ENCODE peak calls at places on chromosomes 12 and 14, in five cellular contexts. C is CD8-positive, alpha-beta T cell; K is fibroblast of lung; P is HepG2; O is GM10248. Y is an unnamed sample.

GRCh38 chr12:119008691-119009221 is 27.4 kb downstream of the SRRM4 start:
- DNase-seq in C (no peak), K (no peak), P (no peak), O (no peak), Y (no peak)

GRCh38 chr12:12278899-12279298 is 12.1 kb upstream of the LRP6 start:
- DNase-seq in C (no peak), K (peak), P (no peak), O (no peak), Y (no peak)

GRCh38 chr12:52515927-52516831 is 4.0 kb downstream of the KRT5 start:
- DNase-seq in C (no peak), K (no peak), P (no peak), O (no peak), Y (no peak)

GRCh38 chr14:51428981-51429380 is 188.9 kb downstream of the TMX1 start:
- DNase-seq in C (no peak), K (no peak), P (no peak), O (no peak), Y (no peak)

GRCh38 chr12:116354534-116354933 is 77.0 kb upstream of the MED13L start:
- DNase-seq in C (no peak), K (no peak), P (no peak), O (no peak), Y (no peak)

GRCh38 chr12:104006929-104007328 is 41.3 kb downstream of the TDG start:
- DNase-seq in C (no peak), K (peak), P (no peak), O (no peak), Y (no peak)

GRCh38 chr12:118107026-118107425 is 3.2 kb upstream of the VSIG10 start:
- DNase-seq in C (no peak), K (no peak), P (peak), O (no peak), Y (no peak)

GRCh38 chr12:2244013-2244861 is 191.4 kb downstream of the CACNA1C start:
- DNase-seq in C (no peak), K (peak), P (peak), O (no peak), Y (no peak)

GRCh38 chr14:96362071-96362964 is 823 bp downstream of the ATG2B start:
- DNase-seq in C (peak), K (peak), P (peak), O (peak), Y (peak)

GRCh38 chr14:52960627-52961026 is 9.8 kb upstream of the FERMT2 start:
- DNase-seq in C (no peak), K (no peak), P (no peak), O (no peak), Y (no peak)

GRCh38 chr14:89624500-89625156 is 207.6 kb upstream of the FOXN3 start:
- DNase-seq in C (no peak), K (peak), P (no peak), O (no peak), Y (no peak)

GRCh38 chr14:99566009-99566389 is 38.0 kb downstream of the CCDC85C start:
- DNase-seq in C (no peak), K (no peak), P (no peak), O (no peak), Y (no peak)

GRCh38 chr14:67999693-68000384 is 180.3 kb downstream of the RAD51B start:
- DNase-seq in C (no peak), K (peak), P (no peak), O (no peak), Y (no peak)

GRCh38 chr12:49693931-49694439 is 13.2 kb downstream of the FMNL3 start:
- DNase-seq in C (no peak), K (peak), P (no peak), O (no peak), Y (no peak)

DNA sequence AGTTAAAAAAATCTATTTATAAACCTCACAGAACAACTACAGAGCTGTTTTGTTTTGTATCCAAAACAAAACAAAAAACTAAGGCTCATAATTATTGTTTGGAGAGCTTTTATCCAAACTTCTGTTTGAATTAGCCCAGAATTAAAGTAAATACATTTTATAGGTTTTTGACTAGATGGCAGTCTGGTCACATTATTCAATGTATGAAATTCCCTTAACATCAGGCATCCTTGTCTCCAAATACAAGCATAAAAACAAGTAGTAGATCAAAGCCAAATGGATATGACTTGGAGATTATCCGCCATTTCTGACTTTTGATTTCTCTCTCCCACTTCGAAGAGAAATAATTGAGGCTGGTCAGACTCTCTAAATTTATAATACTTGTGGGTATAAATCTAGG is 63.5 kb downstream of the SLC38A1 start:
- DNase-seq in C (no peak), K (peak), P (no peak), O (no peak), Y (no peak)
- TF ChIP-seq CTCF in C (no peak), K (no peak), P (no peak), O (no peak), Y (no peak)

DNA sequence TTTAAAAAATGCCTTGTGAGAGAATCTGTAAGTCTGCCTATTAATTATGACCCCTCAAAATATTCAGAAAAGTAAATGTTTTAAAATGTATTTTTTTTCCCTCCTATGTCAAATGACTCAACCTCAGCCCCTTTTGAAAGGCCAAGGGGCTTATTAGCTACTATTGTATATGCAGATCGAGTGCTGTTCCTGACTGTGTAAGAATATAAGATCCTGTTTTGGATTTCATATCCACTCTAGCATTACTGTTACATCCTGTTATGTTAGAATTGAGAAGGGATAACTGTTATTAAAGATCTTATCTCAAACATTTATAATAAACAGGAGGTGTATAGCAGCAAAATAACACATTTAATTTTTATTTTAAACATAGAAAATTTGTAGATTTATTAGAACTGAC is 46.6 kb upstream of the TPH2 start:
- DNase-seq in C (no peak), K (no peak), P (no peak), O (no peak), Y (no peak)
- TF ChIP-seq CTCF in C (no peak), K (no peak), P (no peak), O (no peak), Y (no peak)

GRCh38 chr12:24728366-24728765 is 220.5 kb downstream of the BCAT1 start:
- DNase-seq in C (no peak), K (peak), P (peak), O (peak), Y (peak)
- TF ChIP-seq CTCF in C (no peak), K (peak), P (peak), O (peak), Y (no peak)

GRCh38 chr14:97408937-97409860 is 612.0 kb downstream of the VRK1 start:
- DNase-seq in C (no peak), K (no peak), P (no peak), O (no peak), Y (no peak)

GRCh38 chr14:97408503-97408902 is 611.3 kb downstream of the VRK1 start:
- DNase-seq in C (no peak), K (no peak), P (no peak), O (no peak), Y (no peak)

GRCh38 chr14:97412933-97413574 is 615.9 kb downstream of the VRK1 start:
- DNase-seq in C (no peak), K (no peak), P (no peak), O (no peak), Y (no peak)

GRCh38 chr14:97411938-97412612 is 614.9 kb downstream of the VRK1 start:
- DNase-seq in C (no peak), K (no peak), P (no peak), O (no peak), Y (no peak)

DNA sequence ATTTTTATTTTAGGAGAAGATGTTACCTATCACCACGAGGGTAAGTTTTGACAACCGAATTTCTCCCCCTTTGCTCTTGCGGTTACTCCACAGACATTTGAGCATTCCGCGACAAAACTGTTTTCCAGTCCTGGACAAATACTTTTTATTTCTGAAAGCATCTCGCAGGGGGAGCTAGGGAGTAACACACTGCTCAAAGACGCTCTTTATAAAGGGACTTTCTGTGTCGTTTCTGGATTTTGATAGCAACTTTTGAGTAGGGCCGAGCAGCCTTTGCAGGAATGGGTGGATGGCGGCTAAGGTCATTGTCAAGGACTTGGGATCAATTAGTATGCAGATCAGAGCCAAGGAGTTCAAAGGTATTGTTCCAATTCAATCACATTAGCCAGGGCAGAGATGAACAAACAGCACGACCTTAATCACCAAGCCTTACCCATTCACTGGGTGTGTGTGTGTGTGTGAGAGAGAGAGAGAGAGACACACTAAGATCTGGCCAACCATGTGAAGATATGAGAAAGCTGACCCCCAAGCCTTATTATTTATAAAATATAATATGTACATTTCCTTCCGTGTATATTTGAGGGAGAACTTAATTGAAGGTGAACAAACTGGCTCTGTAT is 613.6 kb downstream of the VRK1 start:
- DNase-seq in C (no peak), K (no peak), P (no peak), O (no peak), Y (no peak)
- TF ChIP-seq CTCF in C (no peak), K (no peak), P (no peak), O (no peak), Y (no peak)

GRCh38 chr12:32399045-32399372 is 349 bp upstream of the FGD4 start:
- DNase-seq in C (no peak), K (no peak), P (no peak), O (no peak), Y (no peak)

GRCh38 chr12:32400114-32400672 is 835 bp downstream of the FGD4 start:
- DNase-seq in C (no peak), K (no peak), P (no peak), O (no peak), Y (peak)

GRCh38 chr12:32397703-32398102 is 1.7 kb upstream of the FGD4 start:
- DNase-seq in C (no peak), K (no peak), P (no peak), O (no peak), Y (no peak)

GRCh38 chr12:32400866-32401265 is 1.5 kb downstream of the FGD4 start:
- DNase-seq in C (no peak), K (no peak), P (no peak), O (no peak), Y (no peak)

DNA sequence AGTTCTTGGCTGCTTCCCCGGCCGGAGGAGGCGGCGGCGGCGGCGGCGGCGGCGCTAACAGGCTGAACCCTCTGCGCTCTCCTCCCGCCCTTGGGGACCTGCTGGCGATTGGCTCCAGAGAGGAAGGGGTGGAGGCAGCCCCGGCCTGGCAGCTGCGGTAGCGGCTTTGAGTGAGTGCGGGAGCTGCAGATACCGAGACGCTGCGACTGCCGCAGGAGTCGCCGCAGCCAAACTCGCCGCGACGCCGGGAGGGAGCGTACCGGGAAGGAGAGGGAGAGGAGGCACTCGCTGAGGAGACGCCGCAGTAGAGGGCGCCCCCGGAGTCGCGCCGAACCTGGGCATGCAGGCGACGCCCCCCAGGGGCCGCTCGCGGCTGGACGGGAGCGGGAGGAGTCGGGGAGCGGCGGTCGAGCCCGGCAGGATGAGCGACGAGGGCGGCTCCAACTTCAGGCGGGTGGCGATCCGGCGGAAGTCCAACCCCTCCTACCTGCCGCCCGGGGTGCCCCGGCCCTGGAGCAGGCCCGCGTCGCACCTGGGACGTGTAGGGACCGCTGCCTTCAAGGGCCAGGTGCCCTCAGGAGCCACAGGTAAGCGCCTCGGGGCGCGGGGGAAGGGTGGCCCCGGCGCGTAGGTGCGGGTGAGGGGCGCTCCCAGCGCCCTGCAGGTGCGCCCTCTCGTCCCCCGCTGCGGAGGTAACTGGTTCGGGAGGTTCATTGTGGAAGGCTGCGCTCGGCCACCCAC is at the start of gene FGD4:
- DNase-seq in C (peak), K (peak), P (peak), O (peak), Y (peak)
- TF ChIP-seq CTCF in C (no peak), K (peak), P (peak), O (peak), Y (peak)

DNA sequence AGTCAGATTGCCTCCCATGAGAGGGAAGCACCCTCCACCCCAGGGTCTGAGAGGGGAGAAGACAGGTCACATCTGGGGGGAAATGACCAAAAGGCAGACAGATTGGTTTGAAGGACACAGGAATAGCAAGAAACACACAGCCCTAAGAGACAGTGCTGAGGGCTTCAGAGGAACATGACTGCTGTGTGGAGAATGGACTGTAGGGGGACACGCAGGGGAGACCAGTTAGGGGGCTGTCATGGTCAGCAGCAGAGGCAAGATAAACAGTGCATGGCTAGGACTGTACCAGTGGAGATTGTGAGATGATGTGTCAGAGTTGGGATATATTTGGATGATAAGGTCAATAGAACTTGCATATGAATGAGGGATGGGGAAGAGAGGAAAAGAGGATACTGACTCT is 19.7 kb downstream of the SMUG1 start:
- DNase-seq in C (no peak), K (no peak), P (no peak), O (no peak), Y (no peak)
- TF ChIP-seq CTCF in C (no peak), K (no peak), P (no peak), O (no peak), Y (no peak)

DNA sequence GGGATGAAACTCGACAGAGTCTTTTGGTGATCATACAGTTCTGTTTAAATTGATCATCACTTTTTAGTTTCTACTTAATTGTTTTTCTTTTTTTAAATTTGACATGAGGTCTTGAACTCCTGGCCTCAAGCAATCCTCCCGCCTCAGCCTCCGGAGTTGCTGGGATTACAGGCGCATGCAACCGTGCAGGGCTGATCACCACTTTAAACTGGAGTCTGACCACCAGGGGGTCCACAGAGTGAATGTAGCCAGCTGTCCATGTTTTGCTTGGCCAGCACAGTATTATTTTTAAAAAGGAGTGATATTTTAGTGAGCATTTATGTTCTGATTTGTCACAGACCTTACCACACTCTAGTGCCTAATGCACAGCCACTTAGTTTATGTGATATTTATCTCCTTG is 10.7 kb downstream of the DAAM1 start:
- DNase-seq in C (no peak), K (no peak), P (no peak), O (no peak), Y (no peak)
- TF ChIP-seq CTCF in C (no peak), K (no peak), P (no peak), O (no peak), Y (no peak)

DNA sequence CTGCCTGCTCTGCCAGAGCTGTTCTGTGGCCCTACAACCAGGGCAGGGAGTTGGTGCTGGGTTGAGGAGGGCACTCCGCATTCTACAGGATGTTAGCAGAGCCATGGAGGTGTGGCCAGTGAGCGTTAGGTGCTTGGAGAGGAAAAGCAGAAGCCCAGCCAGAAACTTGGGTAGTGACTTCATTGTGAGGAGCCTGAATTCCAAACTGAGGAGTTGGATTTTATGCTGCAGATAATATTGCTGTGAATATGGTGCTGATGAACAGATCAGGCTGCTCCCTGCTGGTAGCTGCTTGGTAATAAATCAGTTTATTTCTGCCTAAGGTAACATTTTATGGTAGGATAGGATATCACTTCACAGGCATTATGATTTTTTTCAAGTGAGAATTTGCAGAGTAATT is 7.1 kb upstream of the CCDC175 start:
- DNase-seq in C (no peak), K (peak), P (no peak), O (no peak), Y (no peak)
- TF ChIP-seq CTCF in C (no peak), K (no peak), P (no peak), O (no peak), Y (no peak)

DNA sequence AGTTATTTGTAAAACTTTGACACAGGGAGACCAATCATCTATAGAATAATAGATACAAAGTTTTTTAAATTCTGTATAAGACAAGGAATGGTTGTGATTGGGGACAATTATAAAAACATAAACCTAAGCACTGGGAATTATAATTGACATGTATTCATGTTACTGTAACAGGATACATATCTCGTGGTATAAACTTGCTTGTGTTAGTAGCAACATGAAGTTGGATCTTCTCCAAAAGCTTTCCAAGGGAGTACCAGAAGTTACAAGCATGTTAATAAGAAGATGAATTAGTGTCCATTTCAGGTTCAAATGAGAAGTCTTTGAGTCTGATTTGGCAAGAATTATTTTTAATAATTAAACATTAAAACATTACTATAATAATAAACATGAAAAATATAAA is 42.2 kb downstream of the CDKL1 start:
- DNase-seq in C (no peak), K (peak), P (no peak), O (no peak), Y (no peak)
- TF ChIP-seq CTCF in C (no peak), K (no peak), P (no peak), O (no peak), Y (no peak)

Y was measured in GM20000.